ENCODE peak calls at places on chromosomes 4 and X, in six cellular contexts. D, H, R, C, Z and W are unnamed samples.

GRCh38 chr4:36485885-36486284 is 204.5 kb downstream of the DTHD1 start:
- DNase-seq in Z (no peak), C (no peak), D (no peak), R (no peak), H (no peak), W (no peak)

GRCh38 chr4:105127154-105127445 is 19.6 kb upstream of the TET2 start:
- DNase-seq in C (no peak), H (no peak), Z (no peak), D (no peak), R (no peak), W (no peak)

GRCh38 chr4:123676550-123677229 is 280.1 kb downstream of the SPRY1 start:
- DNase-seq in R (no peak), C (no peak), D (no peak), H (no peak), Z (no peak), W (no peak)

GRCh38 chr4:41600243-41600642 is 62.3 kb downstream of the LIMCH1 start:
- DNase-seq in R (peak), C (no peak), D (no peak), Z (no peak), H (no peak), W (no peak)

GRCh38 chrX:40104649-40105015 is 6.9 kb upstream of the BCOR start:
- DNase-seq in D (no peak), R (no peak), C (peak), H (no peak), Z (peak), W (no peak)

GRCh38 chr4:93772858-93773257 is 55.7 kb upstream of the ATOH1 start:
- DNase-seq in Z (no peak), D (no peak), C (no peak), H (no peak), R (no peak), W (no peak)

GRCh38 chr4:168509786-168510185 is 12.9 kb downstream of the PALLD start:
- DNase-seq in C (no peak), R (no peak), D (no peak), H (no peak), Z (no peak), W (no peak)

GRCh38 chr4:6763330-6763851 is 19.1 kb upstream of the KIAA0232 start:
- DNase-seq in R (no peak), Z (peak), H (no peak), D (no peak), C (no peak), W (no peak)

GRCh38 chr4:14178421-14178820 is 550.9 kb upstream of the BOD1L1 start:
- DNase-seq in H (no peak), Z (peak), C (no peak), D (no peak), R (peak), W (no peak)

GRCh38 chrX:12672362-12673106 is 118.7 kb upstream of the PRPS2 start:
- DNase-seq in H (no peak), R (no peak), Z (no peak), C (no peak), D (no peak), W (no peak)